ENCODE peak calls at places on chromosomes 4 and X, in seven cellular contexts. R, G, U, F, T, L and Q are unnamed samples. For H3K27me3 and H3K36me3, the result is how much of the 10 kb centered on the place peaks cover.

GRCh38 chrX:989959-990510 is 222.4 kb downstream of the CRLF2 start:
- DNase-seq in R (peak), G (peak), U (peak), F (peak), T (peak), L (peak), Q (peak)

GRCh38 chr4:15131551-15131950 is 129.3 kb downstream of the CPEB2 start:
- DNase-seq in R (no peak), G (no peak), U (no peak), F (peak), T (no peak), L (no peak), Q (no peak)

GRCh38 chr4:6271701-6272465 is 2.2 kb downstream of the WFS1 start:
- DNase-seq in R (no peak), G (no peak), U (peak), F (no peak), T (no peak), L (no peak), Q (no peak)

GRCh38 chr4:34105311-34105710 is 2139.0 kb downstream of the ARAP2 start:
- DNase-seq in R (no peak), G (no peak), U (no peak), F (no peak), T (no peak), L (no peak), Q (no peak)

GRCh38 chrX:134484039-134484438 is 24.1 kb downstream of the HPRT1 start:
- DNase-seq in R (peak), G (peak), U (no peak), F (peak), T (peak), L (peak), Q (peak)

GRCh38 chr4:87545052-87545451 is 15.9 kb upstream of the SPARCL1 start:
- DNase-seq in R (no peak), G (no peak), U (no peak), F (peak), T (no peak), L (no peak), Q (no peak)

GRCh38 chr4:110005461-110006056 is 92.9 kb downstream of the EGF start:
- DNase-seq in R (peak), G (peak), U (no peak), F (peak), T (peak), L (peak), Q (peak)

GRCh38 chr4:165398570-165398969 is 19.8 kb downstream of the CPE start:
- DNase-seq in R (peak), G (peak), U (no peak), F (peak), T (peak), L (peak), Q (no peak)

GRCh38 chr4:150280081-150280950 is 202.1 kb downstream of the DCLK2 start:
- DNase-seq in R (peak), G (peak), U (no peak), F (peak), T (no peak), L (peak), Q (no peak)

GRCh38 chr4:38869511-38869910 is 1.9 kb downstream of the FAM114A1 start:
- DNase-seq in R (no peak), G (no peak), U (no peak), F (no peak), T (no peak), L (no peak), Q (no peak)

GRCh38 chr4:147596976-147597375 is 20.2 kb upstream of the TMEM184C start:
- DNase-seq in R (peak), G (peak), U (no peak), F (no peak), T (no peak), L (no peak), Q (no peak)

GRCh38 chr4:150828159-150828558 is 186.9 kb downstream of the LRBA start:
- DNase-seq in R (no peak), G (no peak), U (no peak), F (no peak), T (no peak), L (no peak), Q (peak)

GRCh38 chr4:3522326-3522640 is 9.9 kb downstream of the LRPAP1 start:
- DNase-seq in R (no peak), G (no peak), U (peak), F (no peak), T (no peak), L (no peak), Q (no peak)

GRCh38 chr4:8917868-8918783 is 46.5 kb upstream of the HMX1 start:
- DNase-seq in R (peak), G (no peak), U (peak), F (peak), T (peak), L (peak), Q (peak)

GRCh38 chr4:17636696-17637351 is 22.4 kb downstream of the MED28 start:
- DNase-seq in R (peak), G (peak), U (peak), F (peak), T (peak), L (peak), Q (peak)

GRCh38 chrX:17621566-17622270 is 115.6 kb upstream of the SCML1 start:
- DNase-seq in R (no peak), G (no peak), U (no peak), F (no peak), T (no peak), L (no peak), Q (no peak)

GRCh38 chr4:5890063-5890727 is 2.7 kb downstream of the CRMP1 start:
- DNase-seq in R (peak), G (peak), U (no peak), F (peak), T (no peak), L (peak), Q (no peak)

GRCh38 chr4:167550021-167550420 is 315.7 kb upstream of the SPOCK3 start:
- DNase-seq in R (no peak), G (no peak), U (no peak), F (peak), T (no peak), L (no peak), Q (no peak)

GRCh38 chrX:114717921-114718320 is 134.0 kb downstream of the HTR2C start:
- DNase-seq in R (no peak), G (no peak), U (no peak), F (peak), T (no peak), L (peak), Q (no peak)

GRCh38 chr4:31291238-31291637 is 571.1 kb downstream of the PCDH7 start:
- DNase-seq in R (no peak), G (no peak), U (no peak), F (peak), T (no peak), L (no peak), Q (no peak)

GRCh38 chr4:88791274-88791673 is 93.6 kb upstream of the NAP1L5 start:
- DNase-seq in R (peak), G (peak), U (no peak), F (peak), T (peak), L (no peak), Q (no peak)

GRCh38 chr4:158858410-158859189 is 89.8 kb downstream of the FNIP2 start:
- DNase-seq in R (peak), G (peak), U (no peak), F (no peak), T (no peak), L (no peak), Q (no peak)

GRCh38 chr4:7795983-7796382 is 143.7 kb downstream of the AFAP1 start:
- DNase-seq in R (no peak), G (no peak), U (peak), F (no peak), T (no peak), L (no peak), Q (no peak)

GRCh38 chr4:116180056-116180690 is 905.2 kb downstream of the TRAM1L1 start:
- DNase-seq in R (no peak), G (peak), U (no peak), F (peak), T (peak), L (peak), Q (no peak)

GRCh38 chr4:1204828-1205591 is 32.6 kb upstream of the SPON2 start:
- DNase-seq in R (no peak), G (no peak), U (peak), F (no peak), T (no peak), L (no peak), Q (peak)

GRCh38 chrX:100931925-100932285 is 3.2 kb upstream of the XKRX start:
- DNase-seq in R (no peak), G (no peak), U (no peak), F (no peak), T (no peak), L (no peak), Q (no peak)

GRCh38 chr4:16123356-16124084 is 39.7 kb upstream of the PROM1 start:
- DNase-seq in R (no peak), G (no peak), U (no peak), F (no peak), T (no peak), L (peak), Q (no peak)

GRCh38 chrX:24619647-24620046 is 27.5 kb downstream of the PCYT1B start:
- DNase-seq in R (peak), G (peak), U (no peak), F (no peak), T (no peak), L (no peak), Q (no peak)

GRCh38 chrX:14607446-14607845 is 78.1 kb downstream of the GLRA2 start:
- DNase-seq in R (no peak), G (no peak), U (no peak), F (no peak), T (no peak), L (no peak), Q (no peak)

GRCh38 chr4:189255636-189256035 is 685.0 kb upstream of the FRG1 start:
- DNase-seq in R (no peak), G (no peak), U (no peak), F (no peak), T (no peak), L (no peak), Q (no peak)

GRCh38 chrX:21972721-21973120 is 32.2 kb downstream of the SMS start:
- DNase-seq in R (peak), G (peak), U (no peak), F (peak), T (no peak), L (no peak), Q (no peak)

GRCh38 chrX:69140837-69141236 is 24.4 kb downstream of the PJA1 start:
- DNase-seq in R (no peak), G (no peak), U (no peak), F (no peak), T (no peak), L (no peak), Q (no peak)

GRCh38 chr4:75769044-75769443 is 44.7 kb downstream of the USO1 start:
- DNase-seq in R (peak), G (peak), U (no peak), F (no peak), T (no peak), L (no peak), Q (no peak)

GRCh38 chr4:113469023-113469390 is 292.5 kb downstream of the CAMK2D start:
- DNase-seq in R (peak), G (no peak), U (no peak), F (peak), T (no peak), L (no peak), Q (no peak)

GRCh38 chr4:163164591-163164990 is 2.1 kb downstream of the NAF1 start:
- DNase-seq in R (no peak), G (peak), U (no peak), F (no peak), T (no peak), L (no peak), Q (no peak)
- H3K4me3 ChIP-seq in R (no peak), G (no peak), U (peak), F (no peak), T (peak), L (peak), Q (peak)

GRCh38 chrX:53318766-53319353 is 37.5 kb upstream of the IQSEC2 start:
- DNase-seq in R (no peak), G (no peak), U (no peak), F (no peak), T (no peak), L (no peak), Q (no peak)
- H3K27me3 ChIP-seq in R (half or more), G (under half), U (under half), F (under half), T (under half), L (half or more), Q (under half)

GRCh38 chr4:25290490-25291067 is 22.0 kb upstream of the ZCCHC4 start:
- DNase-seq in R (no peak), G (no peak), U (no peak), F (peak), T (no peak), L (peak), Q (no peak)
- H3K36me3 ChIP-seq in R (under half), G (under half), U (under half), F (under half), T (under half), L (under half), Q (under half)

GRCh38 chr4:186067757-186068385 is 1.1 kb upstream of the TLR3 start:
- DNase-seq in R (peak), G (peak), U (peak), F (peak), T (peak), L (peak), Q (peak)
- H3K4me3 ChIP-seq in R (no peak), G (no peak), U (peak), F (no peak), T (peak), L (no peak), Q (no peak)